ENCODE peak calls at places on chromosomes 6 and 20, in nine cellular contexts. A is IMR-90, S is fibroblast of the aortic adventitia, L is esophagus squamous epithelium, E is foreskin fibroblast, F is heart right ventricle, U is fibroblast of lung, K is OCI-LY7, J is psoas muscle. P is an unnamed sample.

GRCh38 chr6:133567656-133568055 is 321.3 kb upstream of the TCF21 start:
- DNase-seq in A (peak), S (peak), L (no peak), E (peak), F (no peak), U (no peak), K (no peak), J (no peak), P (no peak)

GRCh38 chr6:1667012-1667804 is 57.5 kb downstream of the FOXC1 start:
- DNase-seq in A (peak), S (no peak), L (no peak), E (peak), F (no peak), U (peak), K (no peak), J (no peak), P (peak)

GRCh38 chr6:51473996-51474975 is 613.1 kb downstream of the PKHD1 start:
- DNase-seq in A (no peak), S (no peak), L (no peak), E (no peak), F (no peak), U (no peak), K (no peak), J (no peak), P (no peak)

GRCh38 chr6:170553686-170554085 is 483 bp upstream of the TBP start:
- DNase-seq in A (peak), S (peak), L (no peak), E (peak), F (no peak), U (peak), K (no peak), J (no peak), P (peak)

GRCh38 chr6:27119329-27119728 is 128.2 kb upstream of the PRSS16 start:
- DNase-seq in A (no peak), S (no peak), L (no peak), E (no peak), F (no peak), U (no peak), K (no peak), J (no peak), P (no peak)

GRCh38 chr20:7772376-7772775 is 167.9 kb downstream of the HAO1 start:
- DNase-seq in A (peak), S (peak), L (no peak), E (peak), F (no peak), U (peak), K (no peak), J (no peak), P (peak)

GRCh38 chr20:341682-342081 is 5.2 kb upstream of the NRSN2 start:
- DNase-seq in A (peak), S (peak), L (no peak), E (peak), F (no peak), U (peak), K (no peak), J (no peak), P (peak)

GRCh38 chr6:163460307-163460782 is 45.8 kb downstream of the QKI start:
- DNase-seq in A (peak), S (peak), L (no peak), E (no peak), F (no peak), U (peak), K (no peak), J (no peak), P (peak)

GRCh38 chr6:118895241-118895561 is 1.2 kb downstream of the ASF1A start:
- DNase-seq in A (no peak), S (no peak), L (no peak), E (no peak), F (no peak), U (no peak), K (no peak), J (no peak), P (no peak)

GRCh38 chr20:20782747-20783146 is 70.3 kb upstream of the RALGAPA2 start:
- DNase-seq in A (no peak), S (no peak), L (no peak), E (no peak), F (no peak), U (no peak), K (no peak), J (no peak), P (no peak)
- H3K4me3 ChIP-seq in A (no peak), S (no peak), L (no peak), E (no peak), F (no peak), U (no peak), K (no peak), J (no peak), P (no peak)

DNA sequence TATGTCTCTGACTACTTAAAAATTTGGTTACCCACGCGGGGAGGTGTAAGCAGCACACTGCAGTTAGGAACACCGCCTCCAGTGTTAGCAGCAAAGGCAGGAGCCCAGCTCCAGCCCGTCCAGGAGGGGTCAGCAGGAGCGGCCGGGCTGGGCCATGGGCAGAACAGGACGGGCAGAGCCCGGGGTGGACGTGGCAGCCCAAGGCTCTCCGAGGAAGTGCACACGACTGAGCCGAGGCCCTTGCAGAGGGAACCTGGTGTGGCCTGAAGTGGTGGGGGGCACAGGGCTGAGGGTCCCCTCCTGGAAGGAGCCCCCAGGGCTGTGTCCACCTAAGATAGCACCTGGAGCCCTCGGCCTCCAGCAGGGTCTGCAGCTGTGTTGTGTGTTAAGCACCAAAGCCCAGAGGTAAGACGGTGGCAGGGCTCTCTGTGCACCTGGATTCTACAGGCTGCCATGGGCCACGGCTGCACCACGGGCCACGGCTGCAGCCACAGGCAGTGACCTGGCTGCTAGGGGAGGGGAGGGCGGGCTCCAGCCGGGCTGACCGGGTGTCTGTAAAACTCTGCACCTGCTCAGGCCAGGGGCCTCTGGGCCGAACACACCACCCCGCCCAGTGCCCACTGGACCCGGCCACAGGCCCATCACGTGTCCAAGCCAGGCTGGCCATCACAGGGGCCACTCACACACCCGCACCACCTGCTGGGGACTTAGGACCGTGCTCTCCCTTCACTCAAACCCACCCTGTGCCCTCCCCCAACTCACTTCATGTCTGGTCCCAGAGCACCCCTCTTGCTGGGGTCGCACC is 6.6 kb downstream of the SLC2A4RG start:
- DNase-seq in A (no peak), S (no peak), L (no peak), E (no peak), F (no peak), U (no peak), K (no peak), J (no peak), P (no peak)
- TF ChIP-seq CTCF in A (no peak), S (no peak), L (no peak), E (no peak), F (no peak), U (no peak), K (no peak), J (no peak), P (no peak)

DNA sequence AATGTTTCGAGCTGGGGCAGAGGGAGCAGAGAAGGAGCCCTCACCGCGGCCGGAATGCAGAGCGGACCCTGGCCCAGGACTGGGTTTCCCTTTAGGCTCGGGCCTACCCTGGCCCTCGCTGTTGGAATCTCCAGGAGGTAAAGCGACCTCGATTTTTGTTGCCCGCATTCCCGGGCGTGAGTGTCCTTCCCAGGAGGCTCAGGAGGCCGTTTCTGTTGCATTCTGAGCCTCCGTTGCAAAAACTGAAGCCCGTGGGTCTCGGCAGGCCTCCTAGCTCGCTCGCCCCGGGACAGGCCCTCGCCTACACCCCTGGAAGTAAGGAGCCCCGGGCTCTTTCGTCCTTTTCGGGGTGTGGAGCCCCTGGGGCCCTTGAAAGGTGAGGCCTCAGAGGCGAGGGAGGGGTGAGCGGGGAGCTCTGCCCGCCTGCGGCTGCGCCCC is 2.2 kb downstream of the NR2E1 start:
- DNase-seq in A (no peak), S (no peak), L (no peak), E (no peak), F (no peak), U (no peak), K (no peak), J (no peak), P (no peak)
- H3K4me3 ChIP-seq in A (no peak), S (no peak), L (peak), E (no peak), F (peak), U (no peak), K (no peak), J (peak), P (no peak)

GRCh38 chr6:159169557-159170332 is 545 bp downstream of the FNDC1 start:
- DNase-seq in A (peak), S (peak), L (no peak), E (peak), F (peak), U (peak), K (no peak), J (peak), P (peak)

GRCh38 chr6:159168536-159169192 is 536 bp upstream of the FNDC1 start:
- DNase-seq in A (peak), S (peak), L (no peak), E (peak), F (peak), U (peak), K (no peak), J (peak), P (peak)

GRCh38 chr6:159170999-159171712 is 2.0 kb downstream of the FNDC1 start:
- DNase-seq in A (peak), S (peak), L (no peak), E (peak), F (peak), U (peak), K (no peak), J (peak), P (peak)

GRCh38 chr6:159170333-159170672 is 1.1 kb downstream of the FNDC1 start:
- DNase-seq in A (no peak), S (peak), L (no peak), E (no peak), F (no peak), U (no peak), K (no peak), J (no peak), P (peak)

DNA sequence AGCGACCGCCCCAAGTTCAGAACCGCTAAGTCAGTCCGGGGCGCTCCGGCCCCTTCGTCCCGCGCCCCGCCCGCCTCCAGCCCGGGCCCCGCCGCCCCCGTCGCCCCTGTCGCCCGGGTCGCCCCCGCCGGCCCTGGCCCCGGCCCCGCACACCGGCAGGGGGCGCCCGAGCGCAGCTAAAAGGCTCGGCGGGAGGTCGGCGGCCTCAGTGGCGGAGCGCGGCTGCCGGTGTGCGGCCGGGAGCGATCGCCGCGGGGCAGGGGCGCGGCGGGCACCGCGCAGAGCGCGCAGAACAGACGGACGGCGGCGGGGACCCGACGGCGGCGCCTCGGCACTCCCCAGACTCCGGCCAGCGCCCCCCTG is at the start of gene FNDC1:
- DNase-seq in A (no peak), S (no peak), L (no peak), E (peak), F (peak), U (no peak), K (peak), J (peak), P (no peak)
- TF ChIP-seq CTCF in A (peak), S (peak), L (no peak), E (no peak), F (no peak), U (no peak), K (no peak), J (peak), P (no peak)

GRCh38 chr6:56088641-56089040 is 158.7 kb downstream of the COL21A1 start:
- DNase-seq in A (no peak), S (no peak), L (no peak), E (no peak), F (no peak), U (no peak), K (no peak), J (no peak), P (no peak)

GRCh38 chr6:56093776-56094175 is 153.6 kb downstream of the COL21A1 start:
- DNase-seq in A (no peak), S (peak), L (no peak), E (no peak), F (no peak), U (no peak), K (no peak), J (no peak), P (peak)

GRCh38 chr6:56096454-56096853 is 150.9 kb downstream of the COL21A1 start:
- DNase-seq in A (no peak), S (no peak), L (no peak), E (peak), F (no peak), U (no peak), K (no peak), J (no peak), P (no peak)

GRCh38 chr6:56087421-56087820 is 160.0 kb downstream of the COL21A1 start:
- DNase-seq in A (peak), S (peak), L (no peak), E (peak), F (no peak), U (peak), K (no peak), J (no peak), P (peak)

DNA sequence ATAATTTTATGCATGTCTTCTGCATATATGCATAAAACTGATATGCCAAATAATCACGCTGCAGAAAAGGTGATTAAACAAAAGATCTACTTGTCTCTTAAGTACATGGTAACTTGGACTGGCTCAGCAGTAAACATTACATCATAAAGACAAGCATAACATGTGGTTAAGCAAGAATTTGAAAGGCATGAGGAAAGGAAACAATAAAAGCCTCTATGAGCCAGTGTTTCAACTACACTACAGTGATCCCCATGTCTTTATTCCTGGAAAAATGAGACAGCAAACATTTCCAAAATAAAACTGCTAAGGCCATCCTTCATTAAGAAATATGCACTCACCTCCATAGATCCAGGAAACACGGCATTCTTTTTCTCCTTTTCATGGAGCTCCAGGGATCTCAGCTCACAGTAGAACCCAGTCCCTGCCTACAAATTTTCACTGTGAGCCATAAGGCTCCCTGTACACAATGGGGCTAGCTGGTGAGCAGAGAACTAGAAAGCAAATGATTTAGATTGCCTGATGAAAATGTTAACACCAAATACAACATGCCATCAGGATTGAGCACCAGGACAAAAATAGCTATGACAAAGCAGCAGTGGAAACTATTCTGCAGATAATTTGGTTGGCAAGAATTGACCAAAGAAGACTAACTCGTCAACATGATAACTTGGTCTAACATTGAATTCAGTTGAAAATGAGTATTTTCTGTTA is 156.1 kb downstream of the COL21A1 start:
- DNase-seq in A (peak), S (peak), L (no peak), E (peak), F (no peak), U (peak), K (no peak), J (no peak), P (peak)
- H3K4me3 ChIP-seq in A (no peak), S (no peak), L (no peak), E (no peak), F (peak), U (no peak), K (no peak), J (no peak), P (no peak)